ENCODE peak calls at places on chromosomes 2 and 18, in five cellular contexts. Q is IMR-90, J is HepG2, C is transverse colon, S is A549. I is an unnamed sample.

GRCh38 chr2:72911256-72911655 is 6.1 kb upstream of the EMX1 start:
- DNase-seq in Q (no peak), J (no peak), C (no peak), S (no peak), I (no peak)

GRCh38 chr18:9708057-9708881 is at the start of gene RAB31:
- DNase-seq in Q (peak), J (no peak), C (peak), S (peak), I (peak)

GRCh38 chr2:29228276-29228675 is 113.1 kb downstream of the CLIP4 start:
- DNase-seq in Q (peak), J (no peak), C (no peak), S (no peak), I (no peak)

GRCh38 chr2:159449504-159450124 is 163.1 kb upstream of the WDSUB1 start:
- DNase-seq in Q (peak), J (no peak), C (no peak), S (no peak), I (no peak)

GRCh38 chr2:186125625-186126024 is 360.4 kb upstream of the ZC3H15 start:
- DNase-seq in Q (no peak), J (no peak), C (no peak), S (no peak), I (no peak)

GRCh38 chr18:12420831-12421421 is 13.2 kb downstream of the PRELID3A start:
- DNase-seq in Q (no peak), J (peak), C (no peak), S (no peak), I (no peak)

GRCh38 chr2:238101891-238102841 is 2.0 kb downstream of the ESPNL start:
- DNase-seq in Q (no peak), J (no peak), C (peak), S (no peak), I (no peak)

GRCh38 chr2:2642906-2643890 is 312.1 kb upstream of the MYT1L start:
- DNase-seq in Q (no peak), J (no peak), C (no peak), S (no peak), I (no peak)

GRCh38 chr2:142130111-142131015 is 453 bp downstream of the LRP1B start:
- DNase-seq in Q (peak), J (peak), C (peak), S (no peak), I (peak)

GRCh38 chr2:85017436-85018048 is 46.6 kb downstream of the KCMF1 start:
- DNase-seq in Q (peak), J (no peak), C (no peak), S (no peak), I (no peak)

GRCh38 chr2:794554-795244 is 117.5 kb upstream of the TMEM18 start:
- DNase-seq in Q (no peak), J (no peak), C (no peak), S (no peak), I (no peak)

GRCh38 chr2:128324008-128324896 is 5.6 kb upstream of the HS6ST1 start:
- DNase-seq in Q (no peak), J (no peak), C (no peak), S (no peak), I (no peak)

GRCh38 chr18:43932140-43932539 is 654.9 kb upstream of the SYT4 start:
- DNase-seq in Q (peak), J (no peak), C (no peak), S (no peak), I (no peak)

GRCh38 chr2:136238214-136238551 is 120.2 kb upstream of the CXCR4 start:
- DNase-seq in Q (no peak), J (no peak), C (no peak), S (no peak), I (no peak)

GRCh38 chr2:161775971-161776370 is 151.8 kb downstream of the SLC4A10 start:
- DNase-seq in Q (no peak), J (no peak), C (no peak), S (no peak), I (no peak)

GRCh38 chr2:201697899-201698298 is 545 bp downstream of the MPP4 start:
- DNase-seq in Q (peak), J (no peak), C (no peak), S (no peak), I (peak)

GRCh38 chr2:134314656-134315377 is 60.9 kb downstream of the MGAT5 start:
- DNase-seq in Q (no peak), J (no peak), C (no peak), S (no peak), I (no peak)

GRCh38 chr18:59272971-59273935 is at the start of gene RAX:
- DNase-seq in Q (no peak), J (no peak), C (no peak), S (peak), I (no peak)

GRCh38 chr2:176136375-176137248 is 7.1 kb downstream of the HOXD8 start:
- DNase-seq in Q (no peak), J (no peak), C (peak), S (no peak), I (peak)

GRCh38 chr2:185316383-185316782 is 422.2 kb upstream of the FSIP2 start:
- DNase-seq in Q (no peak), J (peak), C (no peak), S (no peak), I (no peak)

GRCh38 chr2:41698787-41699422 is 348.9 kb upstream of the PKDCC start:
- DNase-seq in Q (no peak), J (no peak), C (peak), S (no peak), I (peak)

GRCh38 chr18:58100154-58100553 is 56.1 kb downstream of the NEDD4L start:
- DNase-seq in Q (no peak), J (no peak), C (no peak), S (no peak), I (no peak)

GRCh38 chr2:85889648-85890281 is 975 bp upstream of the ST3GAL5 start:
- DNase-seq in Q (no peak), J (no peak), C (peak), S (no peak), I (peak)

GRCh38 chr2:9758741-9759140 is 84.5 kb upstream of the TAF1B start:
- DNase-seq in Q (no peak), J (no peak), C (no peak), S (no peak), I (no peak)

GRCh38 chr2:15275341-15275740 is 285.8 kb downstream of the NBAS start:
- DNase-seq in Q (no peak), J (peak), C (no peak), S (no peak), I (no peak)

GRCh38 chr2:61707984-61708852 is 145.6 kb downstream of the FAM161A start:
- DNase-seq in Q (peak), J (peak), C (no peak), S (peak), I (peak)

GRCh38 chr2:20618886-20619521 is 31.9 kb downstream of the HS1BP3 start:
- DNase-seq in Q (no peak), J (no peak), C (peak), S (no peak), I (no peak)

GRCh38 chr2:136765256-136765735 is at the start of gene THSD7B:
- DNase-seq in Q (no peak), J (no peak), C (no peak), S (no peak), I (no peak)

GRCh38 chr18:14941792-14942191 is 193.8 kb downstream of the ANKRD30B start:
- DNase-seq in Q (no peak), J (no peak), C (no peak), S (no peak), I (no peak)

GRCh38 chr2:161141033-161141432 is 19.2 kb upstream of the TANK start:
- DNase-seq in Q (no peak), J (no peak), C (no peak), S (no peak), I (no peak)

GRCh38 chr2:45391866-45392265 is 219.2 kb downstream of the SRBD1 start:
- DNase-seq in Q (peak), J (no peak), C (no peak), S (no peak), I (no peak)

GRCh38 chr18:57674891-57675290 is 53.3 kb upstream of the NARS1 start:
- DNase-seq in Q (no peak), J (no peak), C (no peak), S (no peak), I (no peak)

DNA sequence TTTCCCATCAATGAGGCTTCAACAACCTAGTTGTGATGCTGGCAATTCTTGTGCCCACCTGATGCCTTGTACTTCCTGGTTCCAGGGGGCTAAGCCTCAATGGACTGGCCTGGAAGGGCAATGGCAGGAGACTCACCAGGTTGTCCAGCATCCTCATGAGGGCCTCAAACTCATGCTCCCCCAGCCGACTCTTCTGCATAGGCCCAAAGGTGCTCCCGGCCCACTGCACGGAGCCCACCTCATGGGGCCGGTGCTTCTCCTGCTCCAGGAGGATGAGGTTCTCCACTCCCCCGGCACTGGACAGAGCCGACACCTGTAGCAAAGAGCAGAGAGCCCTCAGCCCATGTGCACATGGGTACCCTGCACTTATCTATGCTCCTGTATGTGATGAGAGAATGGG is 84.5 kb downstream of the ADD2 start:
- DNase-seq in Q (no peak), J (no peak), C (no peak), S (no peak), I (no peak)
- TF ChIP-seq POLR2A in Q (no peak), J (no peak), C (no peak), S (no peak), I (no peak)

GRCh38 chr2:148509703-148510036 is 134.9 kb upstream of the EPC2 start:
- DNase-seq in Q (no peak), J (no peak), C (no peak), S (no peak), I (no peak)
- H3K4me3 ChIP-seq in Q (no peak), J (peak), C (no peak), S (peak), I (peak)

DNA sequence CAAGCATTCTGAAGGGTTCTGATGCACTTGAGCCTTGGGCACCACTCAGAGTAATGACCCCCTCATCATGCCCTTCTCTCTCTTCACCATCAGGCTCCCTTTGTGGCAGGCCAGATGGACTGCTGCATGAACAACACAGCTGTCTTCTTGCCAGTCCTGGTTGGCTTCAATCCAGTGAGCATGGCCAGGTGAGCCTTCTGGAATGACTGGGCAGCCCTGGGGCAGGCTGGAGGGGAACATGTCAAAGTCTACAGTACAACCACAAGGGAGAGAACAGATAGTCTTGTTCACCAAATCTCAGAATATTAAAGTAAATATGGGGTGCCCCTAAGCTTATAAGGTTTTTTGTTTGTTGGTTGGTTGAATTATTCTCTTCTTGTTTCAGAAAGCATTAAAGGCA is 4.4 kb downstream of the GCKR start:
- DNase-seq in Q (no peak), J (no peak), C (no peak), S (no peak), I (no peak)
- H3K27ac ChIP-seq in Q (no peak), J (no peak), C (no peak), S (no peak), I (no peak)

GRCh38 chr2:239276813-239277193 is 124.0 kb downstream of the HDAC4 start:
- DNase-seq in Q (no peak), J (no peak), C (no peak), S (no peak), I (no peak)

GRCh38 chr2:239274391-239275001 is 126.3 kb downstream of the HDAC4 start:
- DNase-seq in Q (peak), J (no peak), C (peak), S (peak), I (peak)

GRCh38 chr2:239275871-239276812 is 124.7 kb downstream of the HDAC4 start:
- DNase-seq in Q (no peak), J (no peak), C (peak), S (no peak), I (peak)

GRCh38 chr2:239273280-239274234 is 127.3 kb downstream of the HDAC4 start:
- DNase-seq in Q (no peak), J (no peak), C (peak), S (no peak), I (no peak)

GRCh38 chr2:239275037-239275685 is 125.7 kb downstream of the HDAC4 start:
- DNase-seq in Q (peak), J (no peak), C (peak), S (peak), I (peak)
- TF ChIP-seq POLR2A in Q (peak), J (no peak), C (peak), S (peak), I (no peak)

GRCh38 chr18:63586966-63587365 is at the start of gene SERPINB13:
- DNase-seq in Q (no peak), J (no peak), C (no peak), S (no peak), I (no peak)
- H3K4me3 ChIP-seq in Q (no peak), J (no peak), C (no peak), S (no peak), I (no peak)

DNA sequence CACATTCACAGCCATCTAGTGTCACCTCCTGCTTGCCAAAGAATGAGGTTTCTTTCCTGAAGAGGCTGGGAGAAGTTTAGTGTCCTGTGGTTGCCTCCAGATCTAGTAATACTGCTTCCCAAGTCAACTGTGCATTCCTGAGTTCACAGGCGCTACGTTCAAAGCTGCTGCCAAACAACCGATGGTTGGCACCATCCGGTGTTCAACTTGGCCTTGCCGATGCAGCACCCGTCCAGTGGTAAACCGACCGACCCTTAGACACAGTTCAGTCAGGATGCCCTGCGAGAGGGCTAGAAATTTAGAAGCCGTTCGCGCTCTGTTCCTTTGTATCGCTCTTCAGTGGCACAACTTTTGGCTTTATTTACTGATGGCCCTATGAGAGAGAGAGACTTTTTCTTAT is 28.6 kb downstream of the RMC1 start:
- DNase-seq in Q (no peak), J (no peak), C (no peak), S (no peak), I (no peak)
- H3K27ac ChIP-seq in Q (no peak), J (no peak), C (no peak), S (no peak), I (no peak)

I was measured in adrenal gland.